ENCODE peak calls at places on chromosomes 5 and 9, in six cellular contexts. F, Y, X, U, P and Q are unnamed samples.

GRCh38 chr9:134553061-134553891 is 88.3 kb upstream of the COL5A1 start:
- DNase-seq in F (no peak), Y (no peak), X (peak), U (no peak), P (no peak), Q (no peak)

GRCh38 chr5:82784521-82784920 is 292.7 kb downstream of the TMEM167A start:
- DNase-seq in F (no peak), Y (no peak), X (no peak), U (no peak), P (no peak), Q (no peak)

GRCh38 chr5:96601811-96602244 is 60.3 kb upstream of the CAST start:
- DNase-seq in F (peak), Y (peak), X (no peak), U (peak), P (peak), Q (peak)

GRCh38 chr5:56172225-56172624 is 60.9 kb downstream of the ANKRD55 start:
- DNase-seq in F (no peak), Y (no peak), X (no peak), U (no peak), P (no peak), Q (no peak)

GRCh38 chr9:96048954-96049831 is 173.7 kb downstream of the ERCC6L2 start:
- DNase-seq in F (peak), Y (no peak), X (peak), U (no peak), P (no peak), Q (no peak)

GRCh38 chr5:139660105-139660915 is 12.2 kb downstream of the CXXC5 start:
- DNase-seq in F (peak), Y (no peak), X (peak), U (no peak), P (no peak), Q (no peak)

GRCh38 chr5:4044881-4045280 is 449.2 kb downstream of the IRX1 start:
- DNase-seq in F (no peak), Y (no peak), X (no peak), U (no peak), P (no peak), Q (no peak)

GRCh38 chr5:166624573-166624972 is 1666.9 kb upstream of the WWC1 start:
- DNase-seq in F (no peak), Y (no peak), X (no peak), U (no peak), P (no peak), Q (no peak)